ENCODE peak calls at places on chromosomes 16 and 17, in four cellular contexts. I is tibial artery, O is fibroblast of lung, W is A549. L is an unnamed sample.

GRCh38 chr17:59199398-59199797 is 10.4 kb upstream of the SMG8 start:
- DNase-seq in I (no peak), O (no peak), W (no peak), L (no peak)

GRCh38 chr16:52573365-52574104 is 26.6 kb upstream of the TOX3 start:
- DNase-seq in I (no peak), O (no peak), W (peak; percentile 84), L (peak; percentile 65)

GRCh38 chr17:80584171-80584905 is 39.7 kb downstream of the RPTOR start:
- DNase-seq in W (no peak), I (no peak), O (peak; percentile 77), L (no peak)

GRCh38 chr17:66829386-66829864 is 5.5 kb upstream of the CACNG5 start:
- DNase-seq in O (peak; percentile 68), I (peak; percentile 27), W (peak; percentile 34), L (peak; percentile 77)

GRCh38 chr17:63635787-63636186 is 13.6 kb downstream of the MAP3K3 start:
- DNase-seq in W (no peak), I (no peak), O (no peak), L (no peak)

GRCh38 chr16:1278456-1278855 is 22.6 kb downstream of the TPSD1 start:
- DNase-seq in I (no peak), O (no peak), W (no peak), L (no peak)

GRCh38 chr17:52823155-52823554 is 664.6 kb upstream of the CA10 start:
- DNase-seq in I (no peak), O (no peak), W (no peak), L (no peak)

GRCh38 chr17:75102385-75102821 is 7.4 kb upstream of the ARMC7 start:
- DNase-seq in I (no peak), W (no peak), O (no peak), L (no peak)

GRCh38 chr16:4087990-4088577 is 28.2 kb downstream of the ADCY9 start:
- DNase-seq in W (no peak), O (no peak), I (no peak), L (no peak)

GRCh38 chr16:2026461-2027023 is at the start of gene NHERF2:
- DNase-seq in I (no peak), O (no peak), W (no peak), L (no peak)

GRCh38 chr16:7597677-7598076 is 265.0 kb downstream of the RBFOX1 start:
- DNase-seq in W (no peak), O (peak; percentile 1), I (no peak), L (no peak)

GRCh38 chr16:3934491-3935185 is 54.1 kb upstream of the CREBBP start:
- DNase-seq in W (peak; percentile 55), O (no peak), I (no peak), L (no peak)

GRCh38 chr16:76071690-76072089 is 205.5 kb upstream of the CNTNAP4 start:
- DNase-seq in W (no peak), I (no peak), O (no peak), L (no peak)

GRCh38 chr16:22373662-22374310 is 633 bp downstream of the CDR2 start:
- DNase-seq in O (no peak), W (no peak), I (peak; percentile 38), L (peak; percentile 48)

GRCh38 chr17:82751571-82752370 is at the start of gene TBCD:
- DNase-seq in O (peak; percentile 76), I (peak; percentile 83), W (peak; percentile 94), L (peak; percentile 89)

GRCh38 chr16:80570106-80570478 is 29.3 kb downstream of the DYNLRB2 start:
- DNase-seq in W (peak; percentile 4), I (no peak), O (peak; percentile 95), L (no peak)

GRCh38 chr17:49728425-49728824 is 20.7 kb upstream of the SLC35B1 start:
- DNase-seq in O (no peak), I (no peak), W (no peak), L (no peak)

GRCh38 chr17:77287432-77288068 is 146.8 kb downstream of the SEC14L1 start:
- DNase-seq in O (peak; percentile 96), W (peak; percentile 95), I (no peak), L (no peak)

GRCh38 chr17:10652984-10653680 is 4.0 kb downstream of the MYH3 start:
- DNase-seq in W (no peak), O (peak; percentile 13), I (no peak), L (no peak)

GRCh38 chr16:47565454-47565853 is 104.3 kb downstream of the PHKB start:
- DNase-seq in I (peak; percentile 81), W (peak; percentile 10), O (peak; percentile 67), L (no peak)

GRCh38 chr16:6446370-6446769 is 886.3 kb upstream of the RBFOX1 start:
- DNase-seq in W (no peak), O (no peak), I (no peak), L (no peak)

GRCh38 chr16:19829844-19830703 is 54.6 kb downstream of the GPRC5B start:
- DNase-seq in W (no peak), I (no peak), O (no peak), L (no peak)

GRCh38 chr16:57039148-57039812 is 49.9 kb downstream of the NLRC5 start:
- DNase-seq in I (no peak), W (no peak), O (peak; percentile 87), L (no peak)

GRCh38 chr17:7479389-7480192 is at the start of gene ZBTB4:
- DNase-seq in O (peak; percentile 60), W (peak; percentile 69), I (peak; percentile 57), L (peak; percentile 70)
- H3K4me1 ChIP-seq in O (peaks cover 27% of the 10 kb centered on the region), W (peaks cover 42% of the 10 kb centered on the region), I (no peaks in the 10 kb centered on the region), L (peaks cover 23% of the 10 kb centered on the region)

DNA sequence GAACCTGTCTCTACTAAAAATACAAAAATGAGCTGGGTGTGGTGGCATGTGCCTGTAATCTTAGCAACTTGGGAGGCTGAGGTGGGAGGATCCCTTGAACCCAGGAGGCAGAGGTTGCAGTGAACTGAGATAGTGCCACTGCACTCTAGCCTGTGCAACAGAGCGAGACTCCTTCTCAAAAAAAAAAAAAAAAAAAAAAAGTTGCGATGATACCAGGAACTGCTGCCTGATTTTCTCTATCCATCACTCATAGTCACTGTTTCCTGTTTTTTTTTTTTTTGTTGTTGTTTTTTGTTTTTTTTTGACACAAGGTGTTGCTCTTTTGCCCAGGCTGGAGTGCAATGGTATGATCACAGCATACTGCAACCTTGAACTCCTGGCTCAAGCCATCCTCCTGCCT is 59.2 kb downstream of the ABCC1 start:
- DNase-seq in W (no peak), I (no peak), O (no peak), L (no peak)
- H3K4me3 ChIP-seq in W (no peak overlapping the region), I (no peak overlapping the region), O (no peak overlapping the region), L (no peak overlapping the region)

DNA sequence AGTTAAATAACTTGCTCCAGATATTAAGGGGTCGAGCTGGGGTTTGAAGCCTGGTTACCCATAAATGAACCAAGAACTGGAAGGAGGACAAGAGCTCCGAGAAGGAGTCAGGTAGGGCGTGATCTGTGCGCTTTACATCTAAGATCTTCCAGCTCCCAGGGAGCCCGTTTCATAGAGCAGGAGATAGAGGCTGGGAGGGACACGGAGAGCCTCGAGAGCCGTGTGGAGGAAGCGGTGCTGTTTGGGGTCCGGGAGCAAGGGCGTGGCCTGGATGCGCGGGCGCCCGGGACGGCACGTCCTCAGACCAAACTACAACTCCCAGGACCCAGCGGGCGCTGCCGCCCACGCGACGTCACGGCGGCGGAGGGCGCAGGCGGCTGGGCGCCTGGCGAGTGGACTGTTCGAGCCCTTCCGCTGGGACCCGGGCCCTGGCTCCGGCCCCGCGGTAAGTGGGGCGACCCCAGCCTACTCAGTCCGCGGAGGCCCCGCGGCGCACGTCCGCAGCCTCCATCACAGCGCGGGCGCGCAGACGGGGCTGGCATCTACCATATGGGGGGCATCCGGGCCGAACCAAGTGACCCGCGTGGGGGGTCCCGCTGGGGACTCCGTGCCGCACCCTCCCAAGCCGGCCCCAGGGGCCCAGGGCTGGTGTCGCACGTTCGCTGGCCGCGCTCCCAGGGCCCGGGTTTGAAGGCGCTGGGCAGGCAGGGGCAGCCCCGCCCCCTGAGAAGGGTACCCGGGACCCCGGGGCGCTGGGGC is at the start of gene BCKDK:
- DNase-seq in O (peak; percentile 63), I (peak; percentile 66), W (peak; percentile 75), L (peak; percentile 64)
- TF ChIP-seq CTCF in O (no peak), I (no peak), W (no peak), L (no peak)

GRCh38 chr17:28938552-28938951 is 12.8 kb downstream of the PHF12 start:
- DNase-seq in O (no peak), W (no peak), I (no peak), L (no peak)
- H3K4me1 ChIP-seq in O (peaks cover 6% of the 10 kb centered on the region), W (peaks cover 18% of the 10 kb centered on the region), I (no peaks in the 10 kb centered on the region), L (peaks cover 15% of the 10 kb centered on the region)

DNA sequence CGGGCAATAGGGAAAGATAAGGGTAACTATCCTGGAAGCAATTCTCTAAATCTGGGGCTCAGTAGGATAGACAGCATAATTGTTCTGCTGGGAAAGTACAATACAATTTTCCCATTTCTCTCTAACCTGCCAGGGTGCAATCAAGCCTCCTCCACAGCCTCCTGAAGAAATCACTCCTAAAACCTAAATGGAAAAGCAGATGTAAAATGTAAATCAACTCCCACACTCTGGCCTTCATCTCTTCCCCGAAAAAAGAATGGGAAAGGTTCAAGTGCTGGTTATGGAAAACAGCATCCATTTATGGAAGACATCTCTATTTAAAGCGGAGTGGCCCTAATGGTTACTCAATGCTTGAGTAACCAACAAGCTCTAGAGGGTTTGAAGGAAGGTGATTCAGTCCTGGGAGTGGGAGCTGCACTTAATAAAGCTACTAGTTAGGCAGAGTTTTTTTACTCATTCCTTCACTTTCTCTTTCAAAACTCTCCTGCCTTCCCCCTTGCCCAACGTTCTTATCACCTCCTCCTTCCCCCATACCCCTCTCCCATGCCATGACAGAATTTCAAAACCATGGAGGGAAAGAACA is 5.1 kb downstream of the MMD start:
- DNase-seq in I (no peak), O (peak; percentile 17), W (no peak), L (no peak)
- H3K4me3 ChIP-seq in I (no peak overlapping the region), O (no peak overlapping the region), W (no peak overlapping the region), L (no peak overlapping the region)

GRCh38 chr17:29758255-29758654 is 135.5 kb upstream of the CORO6 start:
- DNase-seq in I (no peak), W (no peak), O (no peak), L (no peak)

GRCh38 chr17:29763273-29763672 is 140.6 kb upstream of the CORO6 start:
- DNase-seq in O (no peak), I (no peak), W (no peak), L (no peak)

GRCh38 chr17:29760279-29760721 is 137.6 kb upstream of the CORO6 start:
- DNase-seq in I (no peak), O (peak; percentile 68), W (no peak), L (no peak)

GRCh38 chr17:29764217-29764616 is 141.5 kb upstream of the CORO6 start:
- DNase-seq in I (no peak), W (no peak), O (no peak), L (no peak)

DNA sequence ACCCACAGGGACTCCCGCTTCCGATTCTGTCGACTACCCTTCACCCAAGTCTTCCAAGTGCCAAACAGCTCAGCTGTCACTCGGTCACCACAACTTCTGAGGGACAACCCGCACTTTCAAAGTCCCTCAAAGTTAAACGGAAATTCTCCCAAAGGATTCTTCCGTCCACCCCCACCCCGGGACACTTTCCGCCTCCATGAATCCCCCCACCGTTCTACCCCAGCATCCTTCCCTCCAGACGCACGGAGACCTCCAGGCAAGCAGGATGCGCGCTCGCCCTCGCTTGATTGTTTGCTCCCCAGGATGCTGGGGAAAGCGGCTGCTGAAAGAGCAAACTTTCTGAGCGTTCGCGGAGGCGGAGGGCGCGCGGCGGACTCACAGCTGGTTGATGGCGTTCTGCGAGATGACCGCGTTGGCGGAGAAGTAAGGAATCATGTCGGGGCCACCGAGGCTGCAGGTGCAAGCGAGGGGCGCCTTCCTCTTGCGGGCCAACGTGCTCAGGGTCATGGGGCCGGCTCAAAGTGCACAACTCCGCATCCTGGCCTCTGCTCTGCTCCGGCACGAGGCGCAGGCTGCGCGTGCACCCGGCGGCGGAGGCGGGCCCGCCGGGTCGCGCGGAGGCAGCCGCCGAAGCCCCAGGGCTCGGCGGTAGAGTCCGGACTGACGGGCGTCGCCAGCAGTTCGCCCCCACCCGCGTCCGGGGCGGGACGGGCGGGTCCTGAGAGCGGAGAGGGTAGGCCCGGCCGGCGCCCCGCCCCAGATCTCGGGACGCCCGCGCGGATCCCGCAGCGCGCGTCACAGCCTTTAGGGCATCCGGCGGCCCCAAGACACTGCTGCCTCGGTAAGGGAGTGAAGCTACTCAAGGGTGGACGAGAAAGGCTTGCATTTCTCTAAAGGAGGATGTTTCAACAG is 138.3 kb upstream of the CORO6 start:
- DNase-seq in W (peak; percentile 88), O (peak; percentile 86), I (peak; percentile 87), L (peak; percentile 94)
- TF ChIP-seq CTCF in W (no peak), O (no peak), I (no peak), L (no peak)

L was measured in Caco-2.